ENCODE peak calls at places on chromosome 17, in six cellular contexts. C, E, P, Q, W and S are unnamed samples.

GRCh38 chr17:65154770-65155589 is 17.8 kb downstream of the RGS9 start:
- DNase-seq in P (peak), C (peak), Q (no peak), W (peak), E (peak), S (no peak)

GRCh38 chr17:8324132-8324531 is 14.1 kb downstream of the ARHGEF15 start:
- DNase-seq in Q (no peak), W (no peak), E (no peak), P (no peak), C (no peak), S (no peak)

GRCh38 chr17:76248013-76248782 is 7.9 kb upstream of the RNF157 start:
- DNase-seq in P (no peak), Q (no peak), C (peak), W (no peak), E (no peak), S (no peak)

GRCh38 chr17:6163632-6164319 is 93.6 kb downstream of the WSCD1 start:
- DNase-seq in W (peak), E (no peak), P (peak), Q (no peak), C (no peak), S (no peak)

GRCh38 chr17:33732116-33732515 is 439.0 kb upstream of the ASIC2 start:
- DNase-seq in P (no peak), W (peak), Q (no peak), E (no peak), C (peak), S (no peak)

GRCh38 chr17:39151680-39152058 is 232 bp upstream of the PLXDC1 start:
- DNase-seq in Q (no peak), P (no peak), W (no peak), C (no peak), E (no peak), S (no peak)

GRCh38 chr17:348012-348411 is 4.6 kb downstream of the RPH3AL start:
- DNase-seq in C (no peak), E (no peak), Q (no peak), P (no peak), W (no peak), S (no peak)

GRCh38 chr17:40306395-40306794 is 2.6 kb upstream of the RARA start:
- DNase-seq in E (no peak), Q (no peak), C (no peak), P (no peak), W (no peak), S (no peak)

GRCh38 chr17:50114849-50115357 is 15.1 kb downstream of the SAMD14 start:
- DNase-seq in C (peak), Q (no peak), P (no peak), W (peak), E (peak), S (no peak)

GRCh38 chr17:27085517-27085916 is 208.4 kb upstream of the WSB1 start:
- DNase-seq in Q (no peak), C (no peak), W (no peak), E (no peak), P (no peak), S (no peak)

GRCh38 chr17:39828443-39828842 is 35.7 kb downstream of the IKZF3 start:
- DNase-seq in E (no peak), P (no peak), Q (no peak), C (no peak), W (no peak), S (no peak)

GRCh38 chr17:8126306-8127066 is 2.6 kb upstream of the HES7 start:
- DNase-seq in Q (no peak), E (peak), P (no peak), W (peak), C (peak), S (peak)

GRCh38 chr17:8965394-8966168 is at the start of gene PIK3R5:
- DNase-seq in P (no peak), C (peak), Q (no peak), E (peak), W (no peak), S (no peak)

GRCh38 chr17:77318491-77319210 is 177.9 kb downstream of the SEC14L1 start:
- DNase-seq in E (peak), C (no peak), Q (no peak), P (no peak), W (peak), S (no peak)

GRCh38 chr17:69473801-69474170 is 59.3 kb downstream of the MAP2K6 start:
- DNase-seq in W (peak), E (no peak), Q (no peak), P (peak), C (no peak), S (no peak)

GRCh38 chr17:79203016-79203415 is 128.4 kb downstream of the ENGASE start:
- DNase-seq in P (no peak), C (peak), W (no peak), E (no peak), Q (no peak), S (no peak)
- TF ChIP-seq CTCF in P (no peak), C (peak), W (no peak), E (no peak), Q (peak), S (no peak)

DNA sequence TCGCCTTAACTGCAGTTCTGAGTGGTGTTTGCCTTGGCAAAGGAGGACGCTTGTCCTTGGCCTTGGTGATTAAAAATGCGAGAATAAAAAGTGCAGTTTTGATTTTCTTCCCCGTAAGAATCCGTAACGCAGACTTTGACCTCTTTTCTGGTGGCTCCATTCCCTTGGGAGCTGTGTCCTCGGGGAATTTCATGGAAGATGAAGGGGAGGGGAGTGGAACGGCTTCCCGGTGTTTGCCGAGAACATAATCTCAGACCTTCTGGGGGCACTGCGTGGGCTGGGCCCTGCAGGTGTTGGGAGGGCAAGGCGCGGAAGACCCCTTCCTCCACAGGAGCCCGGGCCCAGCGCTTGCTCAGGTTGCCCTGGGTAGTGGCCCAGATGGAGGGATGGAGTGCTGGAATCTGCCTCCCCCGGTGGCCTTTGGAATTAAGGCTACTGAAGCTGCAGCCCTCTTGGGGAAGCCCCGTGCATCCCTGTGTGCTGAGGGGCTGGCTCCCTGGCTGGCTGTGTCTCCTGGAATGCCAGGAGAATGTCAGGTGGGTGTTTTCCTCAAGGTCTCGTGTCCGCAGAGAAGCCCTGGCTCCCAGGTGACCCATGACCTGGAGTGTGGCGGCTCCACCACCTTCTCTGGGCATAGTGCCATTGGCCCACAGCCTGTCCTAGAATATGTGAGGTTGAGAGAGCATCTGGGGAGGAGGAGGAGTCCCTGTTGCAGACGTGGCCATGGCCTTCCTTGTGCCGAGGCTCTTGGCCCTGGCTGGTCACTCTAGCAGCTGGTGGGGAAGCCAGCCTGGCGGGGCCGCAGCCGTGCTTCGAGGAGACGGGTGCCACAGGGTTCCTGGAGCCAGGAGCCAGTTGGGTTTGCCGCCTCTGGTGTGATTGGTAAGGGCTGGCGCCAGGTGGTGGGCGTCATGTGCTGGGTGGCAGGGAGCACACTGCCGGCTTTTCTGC is 3.1 kb downstream of the BAIAP2 start:
- DNase-seq in P (no peak), C (no peak), Q (no peak), W (no peak), E (no peak), S (no peak)
- TF ChIP-seq CTCF in P (no peak), C (no peak), Q (no peak), W (no peak), E (no peak), S (no peak)

DNA sequence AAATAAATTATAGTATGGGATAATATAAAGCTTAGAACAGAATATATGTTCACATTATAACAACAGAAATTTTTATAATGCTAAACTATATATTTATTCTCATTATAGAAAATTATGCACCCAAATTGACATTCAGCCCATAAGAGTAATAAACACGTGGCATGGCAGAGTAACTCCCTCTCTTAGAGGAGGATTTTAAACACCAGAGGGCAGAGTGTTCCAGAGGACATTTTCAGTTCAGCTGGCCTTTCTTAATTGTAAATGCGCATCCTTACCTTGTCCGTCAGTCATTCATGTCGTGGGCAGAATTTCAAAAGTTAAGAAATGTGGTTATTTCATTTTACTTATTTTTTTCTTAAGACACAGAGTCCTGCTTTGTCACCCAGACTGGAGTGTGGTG is 147.1 kb downstream of the TANC2 start:
- DNase-seq in E (no peak), W (no peak), P (no peak), Q (no peak), C (no peak), S (no peak)
- TF ChIP-seq CTCF in E (no peak), W (peak), P (peak), Q (peak), C (peak), S (no peak)

GRCh38 chr17:81824595-81824994 is 8.5 kb downstream of the MCRIP1 start:
- DNase-seq in E (no peak), C (no peak), P (no peak), W (no peak), Q (no peak), S (no peak)

GRCh38 chr17:81828656-81829055 is 4.4 kb downstream of the MCRIP1 start:
- DNase-seq in C (no peak), E (no peak), W (no peak), P (no peak), Q (no peak), S (no peak)

GRCh38 chr17:81823800-81824550 is 9.1 kb downstream of the MCRIP1 start:
- DNase-seq in P (no peak), E (no peak), Q (no peak), C (no peak), W (no peak), S (no peak)

GRCh38 chr17:81822996-81823799 is 9.9 kb downstream of the MCRIP1 start:
- DNase-seq in C (no peak), E (no peak), Q (no peak), W (no peak), P (no peak), S (no peak)

DNA sequence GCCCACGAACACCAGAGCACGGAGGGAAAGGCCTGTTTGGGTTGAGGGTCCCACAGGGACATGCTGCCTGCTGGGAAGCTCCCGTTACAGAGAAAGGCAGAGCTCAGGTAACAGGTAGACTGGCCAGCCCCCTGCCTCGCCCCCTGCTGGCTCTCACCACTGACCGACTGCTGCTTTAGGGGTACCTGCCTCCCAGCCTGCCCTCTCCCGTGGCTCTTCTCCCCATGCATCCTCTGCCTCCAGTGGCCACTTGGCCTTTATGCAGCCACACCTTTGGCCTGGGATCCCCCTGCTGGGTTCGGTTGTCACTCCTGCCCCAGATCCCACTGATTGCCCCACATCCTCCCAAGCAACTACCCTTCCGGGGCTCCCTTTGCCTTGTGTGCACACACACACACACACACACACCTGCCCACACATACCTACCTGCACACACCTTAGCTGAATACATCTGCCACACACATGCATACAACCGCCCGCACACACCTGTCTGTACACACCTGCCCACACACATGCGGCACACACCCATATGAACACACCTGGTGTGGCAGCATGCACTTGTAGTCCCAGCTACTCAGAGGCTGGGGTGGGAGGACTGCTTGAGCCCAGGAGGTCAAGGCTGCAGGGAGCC is 7.1 kb downstream of the MCRIP1 start:
- DNase-seq in P (no peak), E (no peak), W (no peak), Q (no peak), C (no peak), S (no peak)
- TF ChIP-seq CTCF in P (no peak), E (no peak), W (no peak), Q (peak), C (peak), S (no peak)

GRCh38 chr17:37082461-37082860 is 133.7 kb downstream of the AATF start:
- DNase-seq in W (no peak), Q (no peak), C (no peak), P (no peak), E (no peak), S (no peak)

GRCh38 chr17:37079065-37079708 is 130.4 kb downstream of the AATF start:
- DNase-seq in C (no peak), W (no peak), P (no peak), E (no peak), Q (no peak), S (no peak)

GRCh38 chr17:37082985-37083384 is 134.2 kb downstream of the AATF start:
- DNase-seq in P (no peak), W (no peak), E (no peak), C (no peak), Q (no peak), S (no peak)

GRCh38 chr17:37079735-37080134 is 131.0 kb downstream of the AATF start:
- DNase-seq in Q (no peak), C (no peak), W (no peak), E (no peak), P (no peak), S (no peak)

GRCh38 chr17:37081287-37081686 is 132.5 kb downstream of the AATF start:
- DNase-seq in E (no peak), Q (no peak), P (no peak), C (peak), W (no peak), S (no peak)
- TF ChIP-seq CTCF in E (no peak), Q (no peak), P (no peak), C (no peak), W (no peak), S (no peak)

GRCh38 chr17:66191607-66192377 is at the start of gene CEP112:
- DNase-seq in C (peak), E (peak), W (peak), Q (peak), P (peak), S (peak)
- TF ChIP-seq CTCF in C (no peak), E (no peak), W (no peak), Q (no peak), P (no peak), S (peak)

DNA sequence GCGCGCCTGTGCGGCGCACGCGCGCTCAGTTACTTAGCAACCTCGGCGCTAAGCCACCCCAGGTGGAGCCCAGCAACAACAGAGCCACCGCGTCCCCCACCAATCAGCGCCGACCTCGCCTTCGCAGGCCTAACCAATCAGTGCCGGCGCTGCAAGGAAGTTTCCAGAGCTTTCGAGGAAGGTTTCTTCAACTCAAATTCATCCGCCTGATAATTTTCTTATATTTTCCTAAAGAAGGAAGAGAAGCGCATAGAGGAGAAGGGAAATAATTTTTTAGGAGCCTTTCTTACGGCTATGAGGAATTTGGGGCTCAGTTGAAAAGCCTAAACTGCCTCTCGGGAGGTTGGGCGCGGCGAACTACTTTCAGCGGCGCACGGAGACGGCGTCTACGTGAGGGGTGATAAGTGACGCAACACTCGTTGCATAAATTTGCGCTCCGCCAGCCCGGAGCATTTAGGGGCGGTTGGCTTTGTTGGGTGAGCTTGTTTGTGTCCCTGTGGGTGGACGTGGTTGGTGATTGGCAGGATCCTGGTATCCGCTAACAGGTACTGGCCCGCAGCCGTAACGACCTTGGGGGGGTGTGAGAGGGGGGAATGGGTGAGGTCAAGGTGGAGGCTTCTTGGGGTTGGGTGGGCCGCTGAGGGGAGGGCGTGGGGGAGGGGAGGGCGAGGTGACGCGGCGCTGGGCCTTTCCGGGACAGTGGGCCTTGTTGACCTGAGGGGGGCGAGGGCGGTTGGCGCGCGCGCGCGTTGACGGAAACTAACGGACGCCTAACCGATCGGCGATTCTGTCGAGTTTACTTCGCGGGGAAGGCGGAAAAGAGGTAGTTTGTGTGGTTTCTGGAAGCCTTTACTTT is at the start of gene UBB:
- DNase-seq in C (peak), E (peak), W (peak), P (peak), Q (peak), S (peak)
- TF ChIP-seq CTCF in C (peak), E (no peak), W (no peak), P (no peak), Q (peak), S (no peak)

GRCh38 chr17:73189417-73190099 is 3.3 kb upstream of the COG1 start:
- DNase-seq in W (peak), P (no peak), E (peak), Q (no peak), C (peak), S (peak)
- TF ChIP-seq CTCF in W (peak), P (peak), E (no peak), Q (peak), C (peak), S (no peak)

GRCh38 chr17:30304778-30305177 is 13.0 kb upstream of the BLMH start:
- DNase-seq in W (peak), E (no peak), C (no peak), P (no peak), Q (no peak), S (no peak)

GRCh38 chr17:30297715-30298114 is 6.0 kb upstream of the BLMH start:
- DNase-seq in Q (no peak), E (no peak), W (no peak), C (no peak), P (no peak), S (no peak)

GRCh38 chr17:30300803-30301202 is 9.1 kb upstream of the BLMH start:
- DNase-seq in C (peak), P (no peak), W (no peak), Q (no peak), E (no peak), S (no peak)

GRCh38 chr17:30299000-30299399 is 7.3 kb upstream of the BLMH start:
- DNase-seq in C (peak), P (no peak), Q (no peak), W (no peak), E (no peak), S (no peak)

DNA sequence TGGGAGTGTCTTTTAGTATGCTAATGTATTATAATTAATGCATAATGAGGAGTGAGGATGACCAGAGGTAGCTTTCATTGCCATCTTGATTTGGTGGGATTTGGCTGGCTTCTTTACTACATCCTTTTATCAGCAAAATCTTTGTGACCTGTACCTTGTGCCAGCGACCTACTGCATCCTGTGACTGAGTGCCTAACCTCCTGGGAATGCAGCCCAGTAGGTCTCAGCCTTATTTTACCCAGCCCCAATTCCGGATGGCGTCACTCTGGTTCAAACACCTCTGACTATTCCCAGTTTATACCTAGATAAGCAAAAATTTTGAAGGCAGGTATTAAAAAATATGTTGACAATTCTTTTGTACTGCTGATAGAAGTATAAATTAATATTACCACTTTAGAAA is 10.5 kb upstream of the BLMH start:
- DNase-seq in P (no peak), E (no peak), W (no peak), C (no peak), Q (no peak), S (no peak)
- TF ChIP-seq CTCF in P (no peak), E (no peak), W (no peak), C (no peak), Q (no peak), S (no peak)